ENCODE peak calls at places on chromosomes 5 and 9, in four cellular contexts. M, R, O and J are unnamed samples.

GRCh38 chr9:6761306-6761705 is 3.5 kb downstream of the KDM4C start:
- DNase-seq in M (no peak), R (no peak), O (no peak), J (no peak)

GRCh38 chr9:87605676-87606075 is 108.0 kb downstream of the DAPK1 start:
- DNase-seq in M (no peak), R (no peak), O (no peak), J (no peak)

GRCh38 chr5:67089200-67089725 is 107.3 kb downstream of the CD180 start:
- DNase-seq in M (no peak), R (no peak), O (no peak), J (no peak)

GRCh38 chr9:120369608-120370220 is 210.3 kb downstream of the CDK5RAP2 start:
- DNase-seq in M (peak; percentile 83), R (no peak), O (no peak), J (no peak)

GRCh38 chr9:134734270-134734669 is 92.7 kb downstream of the COL5A1 start:
- DNase-seq in M (peak; percentile 89), R (no peak), O (no peak), J (no peak)

GRCh38 chr9:74942801-74943200 is 9.9 kb downstream of the C9orf40 start:
- DNase-seq in M (peak; percentile 10), R (no peak), O (no peak), J (no peak)

GRCh38 chr9:134986957-134987356 is 69.2 kb upstream of the FCN1 start:
- DNase-seq in M (no peak), R (no peak), O (peak; percentile 12), J (no peak)

GRCh38 chr5:149062371-149063016 is 368 bp downstream of the SH3TC2 start:
- DNase-seq in M (peak; percentile 77), R (no peak), O (peak; percentile 49), J (no peak)

GRCh38 chr5:135560858-135561257 is 17.9 kb downstream of the CXCL14 start:
- DNase-seq in M (peak; percentile 83), R (peak; percentile 79), O (peak; percentile 83), J (peak; percentile 77)

GRCh38 chr9:125521462-125522327 is 185.3 kb downstream of the MAPKAP1 start:
- DNase-seq in M (peak; percentile 88), R (peak; percentile 44), O (no peak), J (no peak)

GRCh38 chr5:36444582-36444999 is 142.9 kb upstream of the RANBP3L start:
- DNase-seq in M (peak; percentile 46), R (no peak), O (no peak), J (no peak)

GRCh38 chr9:5392285-5392684 is 45.4 kb downstream of the PLGRKT start:
- DNase-seq in M (peak; percentile 43), R (no peak), O (no peak), J (no peak)

GRCh38 chr9:93287189-93287552 is 103.2 kb downstream of the WNK2 start:
- DNase-seq in M (no peak), R (peak; percentile 57), O (no peak), J (no peak)

GRCh38 chr5:116942622-116943021 is 368.0 kb upstream of the SEMA6A start:
- DNase-seq in M (no peak), R (no peak), O (no peak), J (no peak)

GRCh38 chr5:5772202-5772601 is 349.7 kb downstream of the ICE1 start:
- DNase-seq in M (no peak), R (no peak), O (no peak), J (no peak)

GRCh38 chr9:114084282-114085073 is 6.4 kb upstream of the AMBP start:
- DNase-seq in M (no peak), R (no peak), O (no peak), J (no peak)

GRCh38 chr5:43227655-43228054 is 35.6 kb downstream of the NIM1K start:
- DNase-seq in M (peak; percentile 75), R (peak; percentile 20), O (no peak), J (no peak)

GRCh38 chr5:66616495-66617222 is 20.5 kb downstream of the MAST4 start:
- DNase-seq in M (peak; percentile 56), R (no peak), O (no peak), J (no peak)

GRCh38 chr5:166493627-166494026 is 1797.8 kb upstream of the WWC1 start:
- DNase-seq in M (peak; percentile 89), R (no peak), O (no peak), J (no peak)

GRCh38 chr9:132249690-132250089 is 87.8 kb downstream of the NTNG2 start:
- DNase-seq in M (no peak), R (no peak), O (no peak), J (no peak)

GRCh38 chr5:136563489-136563888 is 198.1 kb upstream of the TRPC7 start:
- DNase-seq in M (no peak), R (no peak), O (no peak), J (no peak)

GRCh38 chr9:4009006-4009511 is 290.8 kb downstream of the GLIS3 start:
- DNase-seq in M (no peak), R (no peak), O (no peak), J (no peak)

GRCh38 chr5:167030500-167031120 is 1260.8 kb upstream of the WWC1 start:
- DNase-seq in M (peak; percentile 15), R (no peak), O (peak; percentile 33), J (peak; percentile 66)

GRCh38 chr5:2270467-2270866 is 387.7 kb upstream of the IRX4 start:
- DNase-seq in M (no peak), R (no peak), O (no peak), J (no peak)

GRCh38 chr5:107705390-107706014 is 34.8 kb upstream of the EFNA5 start:
- DNase-seq in M (no peak), R (no peak), O (no peak), J (no peak)

GRCh38 chr5:139696894-139697658 is 48.9 kb downstream of the CXXC5 start:
- DNase-seq in M (peak; percentile 87), R (no peak), O (peak; percentile 90), J (no peak)

GRCh38 chr5:154708207-154708606 is 47.0 kb upstream of the LARP1 start:
- DNase-seq in M (no peak), R (no peak), O (no peak), J (no peak)

GRCh38 chr9:133107245-133107722 is 13.8 kb downstream of the RALGDS start:
- DNase-seq in M (no peak), R (no peak), O (no peak), J (no peak)

GRCh38 chr5:111454198-111454606 is 58.1 kb downstream of the STARD4 start:
- DNase-seq in M (peak; percentile 13), R (no peak), O (no peak), J (no peak)

GRCh38 chr5:134116789-134117761 is 2.6 kb downstream of the TCF7 start:
- DNase-seq in M (no peak), R (no peak), O (no peak), J (no peak)

GRCh38 chr5:134114886-134115805 is 665 bp downstream of the TCF7 start:
- DNase-seq in M (no peak), R (peak; percentile 20), O (peak; percentile 77), J (peak; percentile 39)

GRCh38 chr5:134113908-134114875 is at the start of gene TCF7:
- DNase-seq in M (peak; percentile 86), R (peak; percentile 81), O (peak; percentile 80), J (peak; percentile 39)

GRCh38 chr5:134116291-134116690 is 1.8 kb downstream of the TCF7 start:
- DNase-seq in M (no peak), R (no peak), O (no peak), J (no peak)

DNA sequence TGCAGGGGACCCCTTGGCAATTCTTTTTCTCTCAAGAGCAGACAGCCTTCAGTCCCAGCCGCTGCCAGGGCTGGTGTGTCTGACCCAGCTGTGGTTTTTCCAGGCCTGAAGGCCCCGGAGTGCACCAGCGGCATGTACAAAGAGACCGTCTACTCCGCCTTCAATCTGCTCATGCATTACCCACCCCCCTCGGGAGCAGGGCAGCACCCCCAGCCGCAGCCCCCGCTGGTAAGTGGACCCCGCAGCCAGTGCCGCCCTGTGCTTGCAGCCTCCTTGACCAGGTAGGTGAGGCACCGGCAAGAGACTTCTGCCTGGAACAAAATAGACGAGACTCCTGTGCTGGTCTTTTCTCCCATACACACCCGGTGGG is 1.3 kb downstream of the TCF7 start:
- DNase-seq in M (no peak), R (no peak), O (no peak), J (no peak)
- H3K4me3 ChIP-seq in M (peak overlapping the region; percentile 61), R (no peak overlapping the region), O (peak overlapping the region; percentile 87), J (no peak overlapping the region)

GRCh38 chr9:33341182-33341581 is 50.9 kb downstream of the NFX1 start:
- DNase-seq in M (no peak), R (no peak), O (no peak), J (no peak)
- H3K4me1 ChIP-seq in M (no peaks in the 10 kb centered on the region), R (no peaks in the 10 kb centered on the region), O (no peaks in the 10 kb centered on the region), J (no peaks in the 10 kb centered on the region)

DNA sequence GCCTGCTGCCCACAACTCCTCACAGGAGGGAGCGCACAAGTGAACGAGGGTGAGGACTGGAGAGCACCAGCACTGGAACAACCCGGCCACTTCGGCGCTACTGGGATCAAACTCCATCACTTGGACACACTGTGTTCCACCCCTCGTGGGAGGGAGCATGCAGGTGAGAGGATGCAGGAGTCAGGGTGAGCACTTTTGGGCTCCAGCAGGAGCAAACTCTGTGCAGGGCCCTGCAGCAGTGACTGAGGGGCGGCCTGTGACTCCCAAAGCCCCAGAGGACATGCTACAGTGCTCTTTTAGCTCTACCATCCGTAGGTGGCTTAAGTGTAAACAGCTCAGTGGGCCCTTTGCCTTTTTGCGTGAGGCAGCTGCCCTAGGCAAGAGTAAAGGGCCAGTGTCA is 4.4 kb upstream of the MOCS2 start:
- DNase-seq in M (no peak), R (no peak), O (no peak), J (no peak)
- H3K4me3 ChIP-seq in M (no peak overlapping the region), R (no peak overlapping the region), O (no peak overlapping the region), J (no peak overlapping the region)

GRCh38 chr5:14705556-14705955 is 41.0 kb downstream of the OTULIN start:
- DNase-seq in M (no peak), R (no peak), O (no peak), J (no peak)

GRCh38 chr5:14710313-14710994 is 45.9 kb downstream of the OTULIN start:
- DNase-seq in M (no peak), R (no peak), O (no peak), J (no peak)

GRCh38 chr5:14708551-14708950 is 44.0 kb downstream of the OTULIN start:
- DNase-seq in M (no peak), R (no peak), O (no peak), J (no peak)

GRCh38 chr5:14706615-14707021 is 42.1 kb downstream of the OTULIN start:
- DNase-seq in M (peak; percentile 65), R (no peak), O (no peak), J (no peak)

GRCh38 chr5:14707811-14708210 is 43.3 kb downstream of the OTULIN start:
- DNase-seq in M (no peak), R (no peak), O (no peak), J (no peak)
- H3K4me1 ChIP-seq in M (no peaks in the 10 kb centered on the region), R (no peaks in the 10 kb centered on the region), O (no peaks in the 10 kb centered on the region), J (no peaks in the 10 kb centered on the region)